ENCODE peak calls at places on chromosomes 12 and 14, in five cellular contexts. One of them, this sample, is unnamed.

GRCh38 chr14:50620341-50620740 is 47.8 kb downstream of the SAV1 start:
- DNase-seq in breast epithelium: no peak
- DNase-seq in CD4-positive, alpha-beta memory T cell: no peak
- DNase-seq in DND-41: no peak
- DNase-seq in fibroblast of lung: peak; percentile 31
- DNase-seq in this sample: no peak

GRCh38 chr14:27623782-27624181 is 1025.9 kb upstream of the NOVA1 start:
- DNase-seq in DND-41: no peak
- DNase-seq in CD4-positive, alpha-beta memory T cell: no peak
- DNase-seq in fibroblast of lung: no peak
- DNase-seq in breast epithelium: no peak
- DNase-seq in this sample: no peak

GRCh38 chr12:112482734-112483133 is 64.0 kb downstream of the PTPN11 start:
- DNase-seq in breast epithelium: no peak
- DNase-seq in CD4-positive, alpha-beta memory T cell: no peak
- DNase-seq in DND-41: no peak
- DNase-seq in fibroblast of lung: no peak
- DNase-seq in this sample: no peak

GRCh38 chr12:76247026-76247688 is 101.1 kb downstream of the BBS10 start:
- DNase-seq in DND-41: no peak
- DNase-seq in breast epithelium: no peak
- DNase-seq in CD4-positive, alpha-beta memory T cell: no peak
- DNase-seq in fibroblast of lung: peak; percentile 43
- DNase-seq in this sample: no peak

GRCh38 chr12:67827820-67828383 is 161.3 kb upstream of the IFNG-AS1 start:
- DNase-seq in fibroblast of lung: peak; percentile 100
- DNase-seq in breast epithelium: no peak
- DNase-seq in CD4-positive, alpha-beta memory T cell: peak; percentile 67
- DNase-seq in DND-41: no peak
- DNase-seq in this sample: peak; percentile 42

GRCh38 chr14:37247777-37248461 is 50.2 kb downstream of the MIPOL1 start:
- DNase-seq in fibroblast of lung: no peak
- DNase-seq in breast epithelium: no peak
- DNase-seq in DND-41: no peak
- DNase-seq in CD4-positive, alpha-beta memory T cell: no peak
- DNase-seq in this sample: no peak

GRCh38 chr14:68374682-68375081 is 418.2 kb downstream of the ZFP36L1 start:
- DNase-seq in DND-41: no peak
- DNase-seq in fibroblast of lung: no peak
- DNase-seq in breast epithelium: no peak
- DNase-seq in CD4-positive, alpha-beta memory T cell: no peak
- DNase-seq in this sample: no peak

GRCh38 chr14:77616133-77616453 is 344 bp downstream of the SPTLC2 start:
- DNase-seq in CD4-positive, alpha-beta memory T cell: peak; percentile 45
- DNase-seq in DND-41: peak; percentile 14
- DNase-seq in breast epithelium: no peak
- DNase-seq in fibroblast of lung: no peak
- DNase-seq in this sample: no peak

GRCh38 chr12:64385468-64385867 is 5.1 kb downstream of the C12orf56 start:
- DNase-seq in DND-41: no peak
- DNase-seq in breast epithelium: no peak
- DNase-seq in fibroblast of lung: peak; percentile 64
- DNase-seq in CD4-positive, alpha-beta memory T cell: no peak
- DNase-seq in this sample: no peak

GRCh38 chr14:23562822-23563472 is 4.6 kb downstream of the AP1G2 start:
- DNase-seq in CD4-positive, alpha-beta memory T cell: peak; percentile 66
- DNase-seq in DND-41: peak; percentile 71
- DNase-seq in breast epithelium: no peak
- DNase-seq in fibroblast of lung: peak; percentile 29
- DNase-seq in this sample: no peak

GRCh38 chr12:112842441-112842840 is 50.9 kb downstream of the RPH3A start:
- DNase-seq in CD4-positive, alpha-beta memory T cell: no peak
- DNase-seq in fibroblast of lung: no peak
- DNase-seq in breast epithelium: no peak
- DNase-seq in DND-41: no peak
- DNase-seq in this sample: no peak

GRCh38 chr14:95507701-95508103 is 8.7 kb downstream of the SYNE3 start:
- DNase-seq in fibroblast of lung: peak; percentile 87
- DNase-seq in breast epithelium: peak; percentile 62
- DNase-seq in CD4-positive, alpha-beta memory T cell: peak; percentile 49
- DNase-seq in DND-41: no peak
- DNase-seq in this sample: no peak

GRCh38 chr14:23817164-23817767 is 136.3 kb upstream of the DHRS4 start:
- DNase-seq in breast epithelium: no peak
- DNase-seq in CD4-positive, alpha-beta memory T cell: no peak
- DNase-seq in DND-41: no peak
- DNase-seq in fibroblast of lung: no peak
- DNase-seq in this sample: no peak

GRCh38 chr12:65603428-65604351 is 220.6 kb upstream of the HMGA2 start:
- DNase-seq in CD4-positive, alpha-beta memory T cell: no peak
- DNase-seq in breast epithelium: peak; percentile 55
- DNase-seq in fibroblast of lung: peak; percentile 98
- DNase-seq in DND-41: no peak
- DNase-seq in this sample: no peak

GRCh38 chr14:73287071-73287470 is 49.8 kb downstream of the PAPLN start:
- DNase-seq in CD4-positive, alpha-beta memory T cell: no peak
- DNase-seq in DND-41: no peak
- DNase-seq in fibroblast of lung: no peak
- DNase-seq in breast epithelium: no peak
- DNase-seq in this sample: no peak

GRCh38 chr14:73289308-73289707 is 52.0 kb downstream of the PAPLN start:
- DNase-seq in breast epithelium: no peak
- DNase-seq in DND-41: no peak
- DNase-seq in CD4-positive, alpha-beta memory T cell: no peak
- DNase-seq in fibroblast of lung: no peak
- DNase-seq in this sample: no peak

GRCh38 chr14:73285979-73286378 is 48.7 kb downstream of the PAPLN start:
- DNase-seq in breast epithelium: no peak
- DNase-seq in fibroblast of lung: no peak
- DNase-seq in CD4-positive, alpha-beta memory T cell: no peak
- DNase-seq in DND-41: no peak
- DNase-seq in this sample: no peak

GRCh38 chr14:73283592-73284379 is 46.5 kb downstream of the PAPLN start:
- DNase-seq in breast epithelium: no peak
- DNase-seq in fibroblast of lung: peak; percentile 43
- DNase-seq in CD4-positive, alpha-beta memory T cell: no peak
- DNase-seq in DND-41: no peak
- DNase-seq in this sample: no peak

DNA sequence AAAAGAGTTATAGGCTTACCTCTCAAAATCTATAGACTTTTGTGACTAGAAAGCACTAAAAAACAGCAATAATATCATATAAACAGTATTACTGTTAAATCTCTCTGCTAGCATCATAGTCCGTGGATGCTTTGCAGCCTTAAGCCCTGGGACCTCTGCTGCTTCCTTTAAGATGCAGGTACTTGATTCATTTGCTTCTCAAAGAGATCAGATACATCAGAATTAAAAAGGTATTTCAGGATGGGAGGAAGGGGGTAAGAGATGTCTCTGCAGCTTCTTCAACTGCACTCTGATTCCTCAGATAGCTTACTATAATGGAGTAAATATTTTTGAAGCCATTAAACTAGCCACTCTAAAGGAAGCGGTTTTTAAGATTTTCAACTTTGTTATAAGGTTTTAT is 49.3 kb downstream of the PAPLN start:
- DNase-seq in fibroblast of lung: no peak
- DNase-seq in breast epithelium: no peak
- DNase-seq in DND-41: no peak
- DNase-seq in CD4-positive, alpha-beta memory T cell: no peak
- DNase-seq in this sample: no peak
- H3K36me3 ChIP-seq in fibroblast of lung: peaks cover 10% of the 10 kb centered on the region
- H3K36me3 ChIP-seq in breast epithelium: peaks cover under 1% of the 10 kb centered on the region
- H3K36me3 ChIP-seq in DND-41: peaks cover 54% of the 10 kb centered on the region
- H3K36me3 ChIP-seq in CD4-positive, alpha-beta memory T cell: peaks cover 44% of the 10 kb centered on the region
- H3K36me3 ChIP-seq in this sample: peaks cover 16% of the 10 kb centered on the region

GRCh38 chr14:20294636-20295035 is 11.1 kb downstream of the TTC5 start:
- DNase-seq in fibroblast of lung: no peak
- DNase-seq in CD4-positive, alpha-beta memory T cell: no peak
- DNase-seq in breast epithelium: no peak
- DNase-seq in DND-41: no peak
- DNase-seq in this sample: no peak
- H3K36me3 ChIP-seq in fibroblast of lung: peaks cover 4% of the 10 kb centered on the region
- H3K36me3 ChIP-seq in CD4-positive, alpha-beta memory T cell: peaks cover 52% of the 10 kb centered on the region
- H3K36me3 ChIP-seq in breast epithelium: peaks cover 32% of the 10 kb centered on the region
- H3K36me3 ChIP-seq in DND-41: peaks cover 86% of the 10 kb centered on the region
- H3K36me3 ChIP-seq in this sample: peaks cover 47% of the 10 kb centered on the region

DNA sequence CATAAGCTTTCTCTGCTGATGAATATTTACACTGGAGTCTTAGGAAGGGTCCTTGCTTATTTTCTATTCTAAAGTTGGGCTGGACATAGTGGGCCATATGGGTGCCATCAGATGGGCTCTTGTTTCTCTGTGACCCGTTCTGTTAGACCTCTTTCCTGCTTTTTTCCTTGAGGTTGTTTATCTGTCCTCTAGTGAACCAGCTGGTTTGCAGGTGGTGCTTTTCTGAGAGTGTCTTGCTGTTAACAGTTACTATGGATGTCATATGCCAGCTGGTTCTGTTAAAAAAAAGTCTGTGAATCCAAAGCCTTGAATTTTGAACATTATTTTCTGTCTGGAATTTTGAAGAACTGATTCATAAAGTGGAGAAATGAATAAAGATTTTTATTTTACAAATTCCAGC is 29.2 kb downstream of the ZC3H14 start:
- DNase-seq in fibroblast of lung: no peak
- DNase-seq in DND-41: no peak
- DNase-seq in CD4-positive, alpha-beta memory T cell: no peak
- DNase-seq in breast epithelium: no peak
- DNase-seq in this sample: no peak
- H3K36me3 ChIP-seq in fibroblast of lung: peaks cover 8% of the 10 kb centered on the region
- H3K36me3 ChIP-seq in DND-41: peaks cover 85% of the 10 kb centered on the region
- H3K36me3 ChIP-seq in CD4-positive, alpha-beta memory T cell: peaks cover 10% of the 10 kb centered on the region
- H3K36me3 ChIP-seq in breast epithelium: no peaks in the 10 kb centered on the region
- H3K36me3 ChIP-seq in this sample: peaks cover 7% of the 10 kb centered on the region

GRCh38 chr12:89575405-89575804 is 49.6 kb upstream of the POC1B start:
- DNase-seq in fibroblast of lung: peak; percentile 7
- DNase-seq in DND-41: no peak
- DNase-seq in breast epithelium: no peak
- DNase-seq in CD4-positive, alpha-beta memory T cell: no peak
- DNase-seq in this sample: no peak
- H3K36me3 ChIP-seq in fibroblast of lung: no peaks in the 10 kb centered on the region
- H3K36me3 ChIP-seq in DND-41: no peaks in the 10 kb centered on the region
- H3K36me3 ChIP-seq in breast epithelium: no peaks in the 10 kb centered on the region
- H3K36me3 ChIP-seq in CD4-positive, alpha-beta memory T cell: no peaks in the 10 kb centered on the region
- H3K36me3 ChIP-seq in this sample: no peaks in the 10 kb centered on the region

DNA sequence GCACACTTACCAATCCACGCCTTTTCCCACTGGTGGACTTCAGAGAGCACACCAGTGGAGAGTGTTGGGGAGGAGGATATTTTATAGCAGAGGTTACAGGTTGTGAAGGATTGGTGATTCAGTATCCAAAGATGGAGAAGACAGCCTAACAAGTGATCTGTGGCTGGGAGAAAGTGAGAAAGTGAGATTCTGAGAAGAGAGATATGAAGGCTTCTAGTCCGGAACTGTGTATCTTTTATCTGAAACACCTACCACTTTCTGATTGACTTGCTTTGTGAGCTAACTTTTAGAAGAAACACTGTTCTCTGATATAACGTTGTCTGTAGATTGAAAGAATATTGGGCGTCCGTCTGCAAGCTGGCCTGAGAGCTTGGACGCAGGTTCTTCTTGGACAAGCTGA is 24.0 kb downstream of the DYNC1H1 start:
- DNase-seq in breast epithelium: no peak
- DNase-seq in CD4-positive, alpha-beta memory T cell: no peak
- DNase-seq in fibroblast of lung: no peak
- DNase-seq in DND-41: no peak
- DNase-seq in this sample: no peak
- H3K36me3 ChIP-seq in breast epithelium: peaks cover 22% of the 10 kb centered on the region
- H3K36me3 ChIP-seq in CD4-positive, alpha-beta memory T cell: peaks cover 80% of the 10 kb centered on the region
- H3K36me3 ChIP-seq in fibroblast of lung: peaks cover 53% of the 10 kb centered on the region
- H3K36me3 ChIP-seq in DND-41: peaks cover 84% of the 10 kb centered on the region
- H3K36me3 ChIP-seq in this sample: peaks cover 84% of the 10 kb centered on the region